ENCODE peak calls at places on chromosomes 2 and 18, in four cellular contexts. Q, J, S and H are unnamed samples.

GRCh38 chr2:237488901-237489860 is 2.1 kb downstream of the MLPH start:
- DNase-seq in Q (no peak), J (no peak), S (no peak), H (no peak)

GRCh38 chr2:109070290-109070689 is 58.7 kb upstream of the SH3RF3 start:
- DNase-seq in Q (no peak), J (no peak), S (no peak), H (no peak)

GRCh38 chr2:112541315-112542122 is 746 bp upstream of the POLR1B start:
- DNase-seq in Q (no peak), J (no peak), S (peak), H (peak)

GRCh38 chr2:120988741-120989555 is 253.3 kb downstream of the GLI2 start:
- DNase-seq in Q (no peak), J (no peak), S (no peak), H (no peak)

GRCh38 chr2:73386894-73387636 is 1.4 kb downstream of the ALMS1 start:
- DNase-seq in Q (no peak), J (no peak), S (no peak), H (no peak)

GRCh38 chr2:147082850-147083522 is 761.8 kb upstream of the ACVR2A start:
- DNase-seq in Q (peak), J (peak), S (peak), H (peak)

GRCh38 chr18:48031641-48032040 is 101.2 kb upstream of the SMAD2 start:
- DNase-seq in Q (no peak), J (no peak), S (no peak), H (no peak)

GRCh38 chr2:196592912-196593881 is 46.3 kb upstream of the CCDC150 start:
- DNase-seq in Q (no peak), J (peak), S (no peak), H (peak)

GRCh38 chr2:241853651-241854341 is 4.9 kb downstream of the PDCD1 start:
- DNase-seq in Q (no peak), J (peak), S (no peak), H (no peak)

GRCh38 chr2:233556756-233557736 is 9.5 kb downstream of the USP40 start:
- DNase-seq in Q (no peak), J (no peak), S (no peak), H (no peak)

GRCh38 chr2:168392797-168393196 is 63.3 kb upstream of the CERS6 start:
- DNase-seq in Q (no peak), J (no peak), S (no peak), H (no peak)

GRCh38 chr18:43805646-43806194 is 528.4 kb upstream of the SYT4 start:
- DNase-seq in Q (no peak), J (no peak), S (no peak), H (no peak)

GRCh38 chr2:200156140-200156858 is 150.2 kb upstream of the SPATS2L start:
- DNase-seq in Q (peak), J (no peak), S (no peak), H (no peak)

GRCh38 chr2:241378816-241379215 is 22.7 kb downstream of the FARP2 start:
- DNase-seq in Q (no peak), J (no peak), S (no peak), H (no peak)

GRCh38 chr2:47403829-47404228 is 873 bp downstream of the MSH2 start:
- DNase-seq in Q (peak), J (peak), S (no peak), H (peak)

GRCh38 chr2:1898461-1899395 is 154.4 kb upstream of the PXDN start:
- DNase-seq in Q (no peak), J (no peak), S (no peak), H (no peak)

GRCh38 chr2:1899396-1899730 is 155.0 kb upstream of the PXDN start:
- DNase-seq in Q (no peak), J (no peak), S (no peak), H (no peak)

GRCh38 chr2:1900736-1901135 is 156.4 kb upstream of the PXDN start:
- DNase-seq in Q (no peak), J (no peak), S (no peak), H (peak)
- TF ChIP-seq FOXK2 in Q (no peak), J (no peak), S (no peak), H (no peak)

DNA sequence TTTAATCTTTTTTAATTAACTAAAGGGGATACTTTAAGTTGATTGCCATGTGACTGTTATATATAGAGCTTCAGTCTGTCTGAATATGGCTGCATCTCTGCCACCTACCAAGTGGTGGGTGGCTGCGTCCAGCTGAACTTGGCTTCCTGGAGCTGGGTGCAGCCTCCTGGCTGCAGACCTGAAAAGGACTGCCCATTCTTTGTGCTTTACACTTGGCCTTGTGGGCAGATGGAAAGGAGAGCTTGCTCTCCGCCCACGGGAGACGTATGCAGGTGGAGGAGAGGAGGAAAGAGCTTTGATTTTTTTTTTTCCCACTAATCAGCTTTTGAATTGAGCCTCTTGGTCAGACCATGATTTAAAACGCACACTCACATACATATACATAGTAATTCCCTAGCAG is 34.7 kb downstream of the NCK2 start:
- DNase-seq in Q (no peak), J (no peak), S (no peak), H (no peak)
- TF ChIP-seq FOXK2 in Q (no peak), J (no peak), S (no peak), H (no peak)

GRCh38 chr2:160389875-160390274 is 103.7 kb downstream of the RBMS1 start:
- DNase-seq in Q (no peak), J (no peak), S (no peak), H (peak)
- TF ChIP-seq FOXK2 in Q (no peak), J (no peak), S (no peak), H (no peak)

GRCh38 chr2:175008801-175009495 is 3.8 kb upstream of the CHN1 start:
- DNase-seq in Q (no peak), J (no peak), S (no peak), H (no peak)

GRCh38 chr2:175011505-175011904 is 6.3 kb upstream of the CHN1 start:
- DNase-seq in Q (no peak), J (no peak), S (no peak), H (no peak)

GRCh38 chr2:175009917-175010621 is 4.9 kb upstream of the CHN1 start:
- DNase-seq in Q (no peak), J (no peak), S (no peak), H (no peak)

GRCh38 chr2:175012516-175012915 is 7.3 kb upstream of the CHN1 start:
- DNase-seq in Q (no peak), J (no peak), S (no peak), H (no peak)

GRCh38 chr2:175010848-175011254 is 5.7 kb upstream of the CHN1 start:
- DNase-seq in Q (no peak), J (no peak), S (no peak), H (no peak)
- TF ChIP-seq FOXK2 in Q (no peak), J (no peak), S (no peak), H (no peak)

GRCh38 chr2:217166241-217166640 is 306.4 kb upstream of the TNP1 start:
- DNase-seq in Q (peak), J (peak), S (peak), H (peak)
- TF ChIP-seq FOXK2 in Q (no peak), J (no peak), S (no peak), H (no peak)